ENCODE peak calls at places on chromosomes 11 and 22, in five cellular contexts. C, V, Q, F and U are unnamed samples.

GRCh38 chr11:94933225-94934130 is 39.9 kb downstream of the CWC15 start:
- DNase-seq in Q (no peak), F (no peak), V (peak), C (peak), U (peak)

GRCh38 chr11:90930252-90930651 is 707.4 kb upstream of the CHORDC1 start:
- DNase-seq in F (no peak), V (no peak), C (no peak), Q (no peak), U (no peak)

GRCh38 chr11:110710520-110711381 is 1.5 kb downstream of the ARHGAP20 start:
- DNase-seq in Q (peak), C (no peak), F (peak), V (peak), U (no peak)

GRCh38 chr22:24230911-24231656 is 13.8 kb downstream of the GGT5 start:
- DNase-seq in C (no peak), V (peak), Q (peak), F (no peak), U (no peak)

GRCh38 chr11:124889692-124890091 is 8.0 kb downstream of the ROBO4 start:
- DNase-seq in C (no peak), Q (no peak), V (no peak), F (no peak), U (no peak)

GRCh38 chr11:91932151-91932821 is 292.3 kb upstream of the FAT3 start:
- DNase-seq in Q (no peak), V (no peak), F (no peak), C (peak), U (no peak)

GRCh38 chr22:19519041-19519926 is 4.9 kb downstream of the CLDN5 start:
- DNase-seq in Q (no peak), F (no peak), V (no peak), C (no peak), U (no peak)

GRCh38 chr22:19524170-19525115 is at the start of gene CLDN5:
- DNase-seq in F (no peak), Q (no peak), V (peak), C (no peak), U (no peak)

GRCh38 chr11:6637871-6638270 is 17.7 kb downstream of the DCHS1 start:
- DNase-seq in Q (no peak), F (no peak), V (no peak), C (peak), U (no peak)

GRCh38 chr22:35212996-35213395 is 44.3 kb upstream of the HMGXB4 start:
- DNase-seq in F (no peak), Q (no peak), C (no peak), V (no peak), U (no peak)

GRCh38 chr11:102798012-102798746 is at the start of gene MMP1:
- DNase-seq in C (no peak), Q (no peak), F (no peak), V (no peak), U (no peak)

GRCh38 chr11:46345881-46346484 is 1.3 kb upstream of the DGKZ start:
- DNase-seq in Q (no peak), C (no peak), V (no peak), F (no peak), U (no peak)

GRCh38 chr11:93013646-93014045 is 44.2 kb downstream of the MTNR1B start:
- DNase-seq in C (no peak), Q (no peak), F (no peak), V (no peak), U (no peak)

GRCh38 chr11:102592634-102593581 is 32.2 kb downstream of the MMP20 start:
- DNase-seq in F (no peak), V (no peak), Q (no peak), C (no peak), U (no peak)

GRCh38 chr22:31683181-31684105 is 21.4 kb upstream of the PISD start:
- DNase-seq in F (peak), V (no peak), Q (no peak), C (no peak), U (no peak)

GRCh38 chr11:11748706-11749365 is 92.9 kb upstream of the USP47 start:
- DNase-seq in V (no peak), Q (no peak), F (no peak), C (no peak), U (no peak)

GRCh38 chr11:2562181-2562581 is 117.4 kb downstream of the KCNQ1 start:
- DNase-seq in Q (no peak), C (no peak), V (peak), F (no peak), U (no peak)

GRCh38 chr11:134821422-134821821 is 409.4 kb upstream of the B3GAT1 start:
- DNase-seq in Q (no peak), V (no peak), C (no peak), F (no peak), U (no peak)

GRCh38 chr11:104609297-104609696 is 289.0 kb downstream of the CASP12 start:
- DNase-seq in F (peak), Q (no peak), C (peak), V (no peak), U (peak)

GRCh38 chr22:37442537-37442936 is 15.3 kb upstream of the ELFN2 start:
- DNase-seq in F (no peak), Q (no peak), C (no peak), V (no peak), U (no peak)

GRCh38 chr11:46388619-46389449 is 2.7 kb downstream of the CHRM4 start:
- DNase-seq in F (no peak), V (no peak), Q (no peak), C (no peak), U (no peak)

GRCh38 chr11:1514349-1515061 is 27.9 kb upstream of the MOB2 start:
- DNase-seq in V (no peak), F (no peak), C (no peak), Q (no peak), U (no peak)

GRCh38 chr11:1513326-1514296 is 27.0 kb upstream of the MOB2 start:
- DNase-seq in C (no peak), Q (no peak), F (no peak), V (peak), U (no peak)

GRCh38 chr11:1517117-1518005 is 30.8 kb upstream of the MOB2 start:
- DNase-seq in Q (no peak), F (no peak), V (peak), C (no peak), U (no peak)

GRCh38 chr11:1516273-1517067 is 29.9 kb upstream of the MOB2 start:
- DNase-seq in F (no peak), C (peak), Q (no peak), V (no peak), U (no peak)

DNA sequence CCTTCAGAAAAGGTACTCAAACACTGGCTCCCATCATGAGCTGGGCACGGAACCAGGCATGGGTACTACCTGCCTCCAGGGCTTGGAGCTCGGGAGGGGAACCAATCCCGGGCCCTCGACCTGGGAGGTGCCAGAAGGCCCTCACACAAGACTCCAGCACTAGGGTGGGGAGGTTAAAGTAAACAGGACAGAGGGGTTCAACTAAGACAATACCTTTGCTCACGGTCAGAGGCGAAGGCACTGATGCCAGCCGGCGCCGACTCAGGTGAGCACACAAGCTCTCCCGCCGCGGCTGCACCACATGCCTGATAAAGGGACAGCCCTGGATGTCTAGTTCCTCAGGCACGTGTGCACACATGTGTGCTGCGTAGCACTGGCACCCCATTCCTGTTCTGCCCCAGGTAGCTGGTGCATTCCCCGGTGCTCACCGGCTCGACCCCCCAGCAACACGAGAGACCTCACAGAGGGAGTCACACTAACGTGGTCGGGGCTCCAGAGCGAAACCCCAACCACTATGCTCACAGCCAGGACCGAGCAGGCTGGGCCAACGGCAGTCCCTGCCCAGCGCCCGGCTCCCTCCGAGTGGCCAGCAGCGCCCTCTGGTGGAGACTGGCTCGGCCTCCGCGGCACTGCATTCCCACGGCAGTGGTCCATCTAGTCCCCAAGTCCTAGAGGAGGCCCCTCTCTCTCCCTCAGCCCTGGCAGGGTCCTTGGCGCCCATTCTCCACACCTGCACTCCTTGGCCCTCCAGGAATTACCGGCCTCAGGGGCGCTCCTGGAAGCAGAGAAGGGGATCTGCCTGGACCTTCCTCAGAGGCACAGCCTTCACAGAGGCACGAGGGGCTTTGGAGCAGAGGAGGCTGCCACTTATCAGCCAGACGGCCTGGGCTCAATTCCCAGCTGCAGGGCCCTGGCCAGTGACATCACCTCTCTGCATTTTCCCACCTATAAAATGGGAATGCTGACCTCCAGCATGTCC is 28.8 kb upstream of the MOB2 start:
- DNase-seq in V (peak), Q (peak), C (no peak), F (peak), U (no peak)
- TF ChIP-seq CTCF in V (peak), Q (peak), C (peak), F (peak), U (peak)

GRCh38 chr11:86408845-86409244 is 34.2 kb downstream of the CCDC81 start:
- DNase-seq in F (no peak), V (no peak), C (no peak), Q (no peak), U (no peak)
- TF ChIP-seq CTCF in F (no peak), V (no peak), C (peak), Q (no peak), U (peak)

DNA sequence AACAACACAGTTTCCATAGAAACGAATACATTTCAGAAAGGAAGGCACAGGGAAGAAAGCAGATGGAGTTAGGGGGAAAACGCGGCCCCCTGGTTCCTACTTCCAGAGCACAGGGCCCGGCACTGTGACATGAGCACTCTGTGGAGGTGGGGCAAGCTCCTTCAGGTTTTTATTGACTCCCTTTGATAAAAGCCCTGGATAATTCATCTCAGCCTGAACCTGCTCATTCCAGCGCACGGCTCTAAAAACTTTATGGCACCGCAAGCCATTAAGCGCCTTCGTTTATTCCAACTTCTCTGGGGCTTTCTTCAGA is 193.7 kb downstream of the ST3GAL4 start:
- DNase-seq in Q (no peak), F (no peak), C (no peak), V (no peak), U (no peak)
- TF ChIP-seq CTCF in Q (no peak), F (no peak), C (no peak), V (no peak), U (no peak)

DNA sequence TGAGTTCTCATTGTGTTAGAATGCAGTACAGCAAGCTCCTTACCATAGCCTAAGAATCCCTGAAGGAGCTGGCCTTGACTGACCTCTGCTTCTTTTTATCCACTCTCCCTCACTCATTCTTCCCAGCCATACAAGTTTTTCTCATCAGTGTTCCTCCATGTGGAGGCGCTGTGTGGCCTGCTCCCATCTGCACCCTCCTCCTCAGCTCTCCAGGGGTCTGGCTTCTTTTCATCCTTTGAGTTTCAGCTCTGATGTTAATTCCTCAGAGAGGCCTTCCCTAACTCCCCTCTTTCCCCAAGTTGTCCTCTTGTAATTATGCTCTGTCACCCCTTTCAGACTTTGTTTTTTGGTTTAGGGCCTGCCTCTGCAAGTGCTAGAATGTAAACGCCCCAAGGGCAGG is 144.8 kb downstream of the WNT7B start:
- DNase-seq in V (no peak), F (no peak), Q (no peak), C (no peak), U (no peak)
- TF ChIP-seq CTCF in V (no peak), F (no peak), Q (no peak), C (no peak), U (peak)

DNA sequence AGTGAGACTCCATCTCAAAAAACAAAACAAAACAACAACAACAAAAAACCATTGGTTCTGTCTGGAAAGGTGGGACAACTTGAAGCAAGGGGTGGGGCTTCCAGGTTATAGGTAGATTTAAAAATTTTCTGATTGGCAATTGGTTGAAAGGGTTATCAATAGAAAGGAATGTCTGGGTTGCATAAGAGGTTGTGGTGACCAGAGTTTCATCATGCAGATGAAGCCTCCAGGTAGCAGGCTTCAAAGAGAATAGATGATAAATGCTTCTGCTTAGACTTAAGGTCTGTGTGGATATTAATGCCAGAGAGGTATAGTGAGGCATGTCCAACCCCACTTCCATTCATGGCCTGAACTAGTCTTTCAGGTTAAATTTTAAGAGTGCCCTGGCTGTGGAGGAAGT is 116.6 kb downstream of the NAT10 start:
- DNase-seq in F (no peak), Q (no peak), C (no peak), V (no peak), U (no peak)
- TF ChIP-seq CTCF in F (no peak), Q (no peak), C (no peak), V (no peak), U (no peak)

GRCh38 chr11:61728066-61728939 is 24.1 kb upstream of the MYRF start:
- DNase-seq in V (no peak), F (no peak), C (no peak), Q (no peak), U (no peak)
- TF ChIP-seq CTCF in V (no peak), F (no peak), C (no peak), Q (no peak), U (peak)

DNA sequence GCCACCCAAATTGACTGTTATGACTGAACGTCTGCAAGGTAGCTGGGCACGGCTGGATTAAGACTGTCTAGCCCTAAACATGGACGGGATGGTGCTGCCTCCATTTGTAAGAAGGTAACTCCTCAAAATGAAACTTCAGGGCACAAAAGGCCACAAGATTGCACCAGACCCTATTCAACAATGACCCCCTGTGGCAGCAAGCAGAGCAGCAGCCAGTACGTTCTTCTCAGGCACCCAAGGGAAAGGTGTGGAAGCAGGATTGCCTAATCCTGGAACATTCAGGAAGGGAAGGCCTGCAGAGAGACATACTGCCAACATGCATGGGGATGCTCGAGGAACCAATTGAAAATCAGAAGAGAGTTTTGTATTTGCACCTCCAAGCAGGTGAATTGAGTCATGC is 4.5 kb upstream of the TBX10 start:
- DNase-seq in Q (no peak), F (no peak), C (no peak), V (no peak), U (no peak)
- TF ChIP-seq CTCF in Q (no peak), F (no peak), C (peak), V (no peak), U (peak)

DNA sequence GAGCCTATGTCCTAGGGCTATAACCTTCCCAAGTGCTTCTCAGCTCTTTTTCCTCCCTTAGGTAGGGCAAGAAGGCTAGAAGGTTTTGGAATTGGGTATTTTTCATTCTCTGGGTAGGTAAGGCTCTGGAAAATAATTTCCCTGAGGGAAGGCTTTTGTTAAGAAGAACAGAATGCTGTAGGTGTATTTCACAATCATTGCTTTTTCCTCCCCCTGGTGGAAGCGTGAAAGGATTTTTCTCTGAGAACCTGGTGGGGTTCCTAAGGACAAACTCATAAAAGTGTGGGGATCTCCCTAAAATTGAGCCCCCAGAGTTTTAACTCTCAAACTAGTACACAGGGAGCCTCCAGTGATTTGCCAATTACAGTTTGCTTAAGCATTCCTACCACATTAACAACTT is 41.1 kb upstream of the NARS2 start:
- DNase-seq in V (no peak), F (no peak), C (no peak), Q (no peak), U (no peak)
- TF ChIP-seq CTCF in V (no peak), F (no peak), C (peak), Q (no peak), U (no peak)